ENCODE peak calls at places on chromosomes 4 and X, in six cellular contexts. O is psoas muscle; N is mesendoderm; E is CD8-positive, alpha-beta T cell; Q is Karpas-422; Y is ascending aorta. U is an unnamed sample.

GRCh38 chr4:82260632-82261031 is 113.2 kb downstream of the HNRNPD start:
- DNase-seq in O (no peak), N (no peak), E (no peak), Q (no peak), Y (no peak), U (no peak)

GRCh38 chr4:174808836-174809235 is 20.2 kb downstream of the GLRA3 start:
- DNase-seq in O (no peak), N (no peak), E (no peak), Q (no peak), Y (no peak), U (no peak)

GRCh38 chr4:40180356-40180755 is 16.5 kb upstream of the RHOH start:
- DNase-seq in O (no peak), N (no peak), E (no peak), Q (no peak), Y (no peak), U (no peak)

GRCh38 chrX:147803948-147804347 is 107.8 kb upstream of the FMR1 start:
- DNase-seq in O (no peak), N (peak; percentile 48), E (no peak), Q (peak; percentile 73), Y (no peak), U (peak; percentile 50)

GRCh38 chr4:102345795-102346100 is 466 bp upstream of the SLC39A8 start:
- DNase-seq in O (no peak), N (no peak), E (no peak), Q (no peak), Y (no peak), U (no peak)

GRCh38 chrX:133681897-133682296 is 266.6 kb upstream of the GPC4 start:
- DNase-seq in O (no peak), N (no peak), E (no peak), Q (no peak), Y (no peak), U (no peak)

GRCh38 chr4:1356181-1356998 is 9.4 kb downstream of the UVSSA start:
- DNase-seq in O (peak; percentile 80), N (peak; percentile 63), E (peak; percentile 63), Q (peak; percentile 76), Y (no peak), U (peak; percentile 76)

GRCh38 chr4:165207431-165208321 is at the start of gene KLHL2:
- DNase-seq in O (peak; percentile 86), N (peak; percentile 75), E (peak; percentile 81), Q (peak; percentile 96), Y (no peak), U (peak; percentile 62)

GRCh38 chr4:154399259-154399974 is 92.2 kb downstream of the DCHS2 start:
- DNase-seq in O (no peak), N (peak; percentile 51), E (no peak), Q (no peak), Y (no peak), U (no peak)

GRCh38 chr4:20359692-20360091 is 108.0 kb downstream of the SLIT2 start:
- DNase-seq in O (no peak), N (no peak), E (no peak), Q (peak; percentile 61), Y (no peak), U (no peak)

GRCh38 chr4:1247811-1248261 is 1.1 kb downstream of the CTBP1 start:
- DNase-seq in O (no peak), N (no peak), E (no peak), Q (peak; percentile 79), Y (no peak), U (no peak)

GRCh38 chr4:68490826-68491457 is 43.7 kb downstream of the TMPRSS11E start:
- DNase-seq in O (no peak), N (no peak), E (no peak), Q (no peak), Y (no peak), U (peak; percentile 18)

GRCh38 chr4:123699823-123700822 is 303.5 kb downstream of the SPRY1 start:
- DNase-seq in O (no peak), N (peak; percentile 47), E (no peak), Q (no peak), Y (no peak), U (peak; percentile 70)

GRCh38 chrX:79117078-79117477 is 27.4 kb upstream of the GPR174 start:
- DNase-seq in O (no peak), N (no peak), E (no peak), Q (no peak), Y (no peak), U (peak; percentile 28)

GRCh38 chrX:115058276-115058675 is 40.9 kb upstream of the IL13RA2 start:
- DNase-seq in O (no peak), N (no peak), E (no peak), Q (no peak), Y (no peak), U (no peak)

GRCh38 chr4:10123227-10124101 is 6.9 kb upstream of the WDR1 start:
- DNase-seq in O (no peak), N (peak; percentile 59), E (peak; percentile 65), Q (no peak), Y (no peak), U (peak; percentile 63)

GRCh38 chrX:33307954-33308353 is 96.6 kb upstream of the DMD start:
- DNase-seq in O (no peak), N (no peak), E (no peak), Q (no peak), Y (no peak), U (no peak)

GRCh38 chr4:8644966-8645752 is 52.6 kb downstream of the CPZ start:
- DNase-seq in O (no peak), N (no peak), E (peak; percentile 42), Q (no peak), Y (no peak), U (no peak)

GRCh38 chr4:91824773-91825172 is 479.0 kb upstream of the GRID2 start:
- DNase-seq in O (no peak), N (no peak), E (no peak), Q (no peak), Y (no peak), U (no peak)

GRCh38 chr4:152735302-152735917 is 44.1 kb downstream of the TIGD4 start:
- DNase-seq in O (no peak), N (peak; percentile 70), E (no peak), Q (peak; percentile 79), Y (no peak), U (no peak)

GRCh38 chr4:126233483-126233882 is 918.7 kb downstream of the FAT4 start:
- DNase-seq in O (no peak), N (no peak), E (no peak), Q (no peak), Y (no peak), U (no peak)

GRCh38 chr4:26420438-26420837 is 69.8 kb downstream of the CCKAR start:
- DNase-seq in O (no peak), N (no peak), E (no peak), Q (no peak), Y (no peak), U (no peak)

GRCh38 chrX:48068096-48068887 is 3.1 kb downstream of the ZNF630 start:
- DNase-seq in O (no peak), N (no peak), E (no peak), Q (no peak), Y (no peak), U (peak; percentile 1)

GRCh38 chr4:181728567-181728966 is 514.6 kb upstream of the TENM3 start:
- DNase-seq in O (no peak), N (peak; percentile 72), E (no peak), Q (no peak), Y (no peak), U (no peak)

GRCh38 chrX:3743821-3744439 is 30.5 kb upstream of the PRKX start:
- DNase-seq in O (no peak), N (no peak), E (peak; percentile 67), Q (no peak), Y (no peak), U (no peak)

GRCh38 chr4:183503497-183504063 is 1.3 kb upstream of the ING2 start:
- DNase-seq in O (no peak), N (no peak), E (no peak), Q (peak; percentile 68), Y (no peak), U (no peak)

GRCh38 chrX:41664307-41665299 is 24.2 kb upstream of the GPR34 start:
- DNase-seq in O (no peak), N (peak; percentile 1), E (no peak), Q (no peak), Y (no peak), U (no peak)

GRCh38 chrX:49069038-49069437 is 4.8 kb downstream of the PRAF2 start:
- DNase-seq in O (no peak), N (no peak), E (no peak), Q (no peak), Y (no peak), U (no peak)

GRCh38 chr4:6046526-6047129 is 28.4 kb upstream of the C4orf50 start:
- DNase-seq in O (no peak), N (no peak), E (no peak), Q (no peak), Y (no peak), U (no peak)

GRCh38 chr4:85142451-85142850 is 176.0 kb upstream of the WDFY3 start:
- DNase-seq in O (no peak), N (no peak), E (no peak), Q (no peak), Y (no peak), U (no peak)
- H3K4me1 ChIP-seq in O (no peaks in the 10 kb centered on the region), N (no peaks in the 10 kb centered on the region), E (no peaks in the 10 kb centered on the region), Q (no peaks in the 10 kb centered on the region), Y (no peaks in the 10 kb centered on the region), U (no peaks in the 10 kb centered on the region)

GRCh38 chr4:185821029-185821419 is 9.0 kb upstream of the SORBS2 start:
- DNase-seq in O (no peak), N (no peak), E (no peak), Q (no peak), Y (no peak), U (no peak)
- H3K4me1 ChIP-seq in O (no peaks in the 10 kb centered on the region), N (peaks cover 7% of the 10 kb centered on the region), E (no peaks in the 10 kb centered on the region), Q (no peaks in the 10 kb centered on the region), Y (no peaks in the 10 kb centered on the region), U (no peaks in the 10 kb centered on the region)

GRCh38 chrX:11703855-11704254 is 38.1 kb upstream of the ARHGAP6 start:
- DNase-seq in O (no peak), N (no peak), E (no peak), Q (no peak), Y (no peak), U (no peak)
- H3K4me1 ChIP-seq in O (no peaks in the 10 kb centered on the region), N (no peaks in the 10 kb centered on the region), E (no peaks in the 10 kb centered on the region), Q (no peaks in the 10 kb centered on the region), Y (no peaks in the 10 kb centered on the region), U (peaks cover 41% of the 10 kb centered on the region)

GRCh38 chr4:108385076-108385475 is 216.3 kb upstream of the LEF1 start:
- DNase-seq in O (no peak), N (no peak), E (no peak), Q (no peak), Y (no peak), U (no peak)

GRCh38 chr4:108384544-108384943 is 215.8 kb upstream of the LEF1 start:
- DNase-seq in O (no peak), N (no peak), E (no peak), Q (no peak), Y (no peak), U (no peak)

GRCh38 chr4:108378164-108378563 is 209.4 kb upstream of the LEF1 start:
- DNase-seq in O (no peak), N (no peak), E (no peak), Q (no peak), Y (no peak), U (no peak)

GRCh38 chr4:108382751-108383150 is 214.0 kb upstream of the LEF1 start:
- DNase-seq in O (no peak), N (no peak), E (no peak), Q (no peak), Y (no peak), U (no peak)

DNA sequence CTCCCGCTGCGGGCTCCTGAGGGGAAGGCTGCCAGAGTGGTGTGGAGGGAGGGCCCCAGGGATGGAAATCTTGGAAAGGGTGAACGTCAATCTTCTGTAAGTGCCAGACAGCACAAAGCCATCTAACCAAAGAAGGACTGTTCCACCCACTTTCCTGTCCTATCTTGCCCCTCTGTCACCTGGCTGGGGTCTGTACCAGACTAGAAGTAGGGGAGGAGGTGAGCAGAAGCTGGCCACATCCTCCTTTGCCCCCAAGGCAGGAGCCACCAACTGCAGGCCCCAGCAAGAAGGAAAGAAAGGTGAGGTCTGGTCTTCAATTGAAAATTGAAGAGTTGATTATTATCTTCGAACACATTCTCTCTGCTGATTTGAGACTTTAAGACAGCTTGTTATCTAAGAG is 214.4 kb upstream of the LEF1 start:
- DNase-seq in O (no peak), N (no peak), E (no peak), Q (no peak), Y (no peak), U (no peak)
- H3K4me1 ChIP-seq in O (no peaks in the 10 kb centered on the region), N (no peaks in the 10 kb centered on the region), E (no peaks in the 10 kb centered on the region), Q (peaks cover 7% of the 10 kb centered on the region), Y (no peaks in the 10 kb centered on the region), U (no peaks in the 10 kb centered on the region)